ENCODE peak calls at places on chromosomes 6 and 20, in ten cellular contexts. M, N, J, C, P, S, L, G, Z and O are unnamed samples.
A peak's percentile ranks its signal among the peaks of the same experiment; 100 is the strongest.

GRCh38 chr20:56178219-56178618 is 70.3 kb upstream of the MC3R start:
- DNase-seq in C (no peak), M (no peak), J (no peak), S (no peak), N (no peak), Z (no peak), L (no peak), G (no peak), P (no peak), O (no peak)

GRCh38 chr6:18110160-18110559 is 12.3 kb downstream of the NHLRC1 start:
- DNase-seq in P (no peak), C (no peak), M (no peak), L (no peak), S (no peak), N (no peak), G (no peak), J (no peak), Z (no peak), O (no peak)

GRCh38 chr6:109308018-109308492 is 74.2 kb downstream of the CD164 start:
- DNase-seq in M (no peak), G (peak; percentile 88), P (peak; percentile 44), J (no peak), C (no peak), Z (no peak), N (peak; percentile 84), L (peak; percentile 94), S (peak; percentile 51), O (peak; percentile 95)

GRCh38 chr20:37638527-37638926 is 55.3 kb upstream of the CTNNBL1 start:
- DNase-seq in S (no peak), Z (no peak), L (no peak), J (no peak), P (no peak), C (no peak), N (no peak), G (no peak), M (no peak), O (no peak)

GRCh38 chr6:4017847-4018193 is 61.1 kb downstream of the FAM217A start:
- DNase-seq in N (peak; percentile 51), M (peak; percentile 70), L (peak; percentile 51), P (peak; percentile 49), J (no peak), C (no peak), Z (peak; percentile 81), G (no peak), S (no peak), O (peak; percentile 61)

GRCh38 chr6:152110878-152111820 is 303.7 kb downstream of the ESR1 start:
- DNase-seq in Z (peak; percentile 9), P (peak; percentile 21), C (no peak), S (peak; percentile 44), J (no peak), G (no peak), L (peak; percentile 59), M (no peak), N (no peak), O (no peak)

GRCh38 chr20:43669332-43669731 is 2.4 kb downstream of the MYBL2 start:
- DNase-seq in S (peak; percentile 11), N (peak; percentile 32), J (no peak), M (peak; percentile 24), L (no peak), G (no peak), Z (no peak), C (peak; percentile 34), P (peak; percentile 63), O (peak; percentile 28)

GRCh38 chr6:147905721-147906120 is 397.2 kb downstream of the SAMD5 start:
- DNase-seq in M (no peak), P (no peak), N (no peak), J (no peak), C (no peak), Z (no peak), L (no peak), G (no peak), S (peak; percentile 14), O (no peak)

GRCh38 chr20:63828951-63829350 is 2.1 kb downstream of the ZBTB46 start:
- DNase-seq in N (no peak), C (no peak), G (no peak), Z (no peak), J (no peak), P (no peak), M (no peak), S (no peak), L (no peak), O (no peak)

GRCh38 chr20:63830821-63831593 is at the start of gene ZBTB46:
- DNase-seq in J (no peak), S (no peak), L (no peak), C (peak; percentile 85), G (no peak), N (peak; percentile 47), M (peak; percentile 71), Z (no peak), P (no peak), O (no peak)

GRCh38 chr20:63828545-63828944 is 2.5 kb downstream of the ZBTB46 start:
- DNase-seq in M (no peak), C (no peak), N (no peak), G (no peak), Z (no peak), S (no peak), L (no peak), J (no peak), P (no peak), O (no peak)

GRCh38 chr20:63829598-63829942 is 1.5 kb downstream of the ZBTB46 start:
- DNase-seq in M (no peak), S (no peak), Z (no peak), N (no peak), C (no peak), P (no peak), L (no peak), G (no peak), J (no peak), O (no peak)

DNA sequence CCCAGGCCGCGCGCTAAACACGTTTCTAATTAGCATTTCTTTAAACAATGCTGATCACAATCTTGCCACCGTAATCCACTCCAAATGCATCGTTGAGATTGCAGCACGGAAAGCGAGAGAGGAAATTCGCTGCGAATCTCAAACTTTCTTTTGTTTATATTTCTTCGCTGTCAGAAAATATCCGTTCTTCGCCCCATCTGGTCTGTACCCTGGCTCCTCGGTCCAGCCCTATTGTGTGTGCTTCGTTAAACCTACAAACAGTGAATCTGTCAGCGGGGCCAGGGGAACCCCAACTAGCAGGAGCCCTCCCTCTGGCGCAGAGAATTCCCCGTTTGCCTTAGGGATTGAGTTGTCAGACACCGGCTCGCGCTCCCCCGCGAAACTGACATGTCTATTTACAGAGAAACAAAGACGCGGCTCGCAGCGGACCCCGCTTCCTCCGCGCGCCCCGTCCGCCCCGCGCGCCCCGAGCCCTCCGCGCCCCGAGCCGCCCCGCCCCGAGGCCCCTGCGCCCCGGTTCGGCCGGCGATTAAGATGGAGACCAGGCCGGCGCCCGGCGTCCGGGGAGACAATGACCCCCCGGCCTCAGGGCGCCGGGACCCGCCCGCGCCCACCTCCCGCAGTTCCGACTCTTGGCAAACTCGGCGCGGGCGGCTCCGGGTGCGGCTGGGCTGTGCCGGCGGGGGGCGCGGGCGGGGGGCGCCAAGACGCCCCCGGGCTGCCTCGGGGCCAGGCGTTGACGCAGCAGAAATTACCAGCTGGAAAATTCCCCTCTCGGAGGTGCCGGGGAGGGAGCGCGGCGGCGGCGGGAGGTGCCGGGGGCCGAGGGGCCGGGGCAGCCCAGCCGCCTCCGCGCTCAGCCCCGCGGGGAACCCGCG is 882 bp downstream of the ZBTB46 start:
- DNase-seq in S (no peak), N (no peak), M (no peak), C (no peak), P (no peak), G (no peak), J (no peak), L (no peak), Z (no peak), O (no peak)
- H3K4me3 ChIP-seq in S (peak overlapping the region; percentile 54), N (peak overlapping the region; percentile 65), M (peak overlapping the region; percentile 51), C (peak overlapping the region; percentile 57), P (peak overlapping the region; percentile 58), G (peak overlapping the region; percentile 62), J (peak overlapping the region; percentile 42), L (peak overlapping the region; percentile 62), Z (peak overlapping the region; percentile 70), O (peak overlapping the region; percentile 14)

GRCh38 chr6:56841372-56841749 is 113.5 kb upstream of the BEND6 start:
- DNase-seq in S (no peak), P (no peak), M (no peak), G (no peak), C (no peak), N (no peak), J (no peak), L (no peak), Z (no peak), O (no peak)
- H3K4me3 ChIP-seq in S (peak overlapping the region; percentile 86), P (peak overlapping the region; percentile 97), M (no peak overlapping the region), G (no peak overlapping the region), C (no peak overlapping the region), N (peak overlapping the region; percentile 72), J (no peak overlapping the region), L (peak overlapping the region; percentile 88), Z (no peak overlapping the region), O (no peak overlapping the region)

GRCh38 chr6:146857960-146858308 is 259.2 kb downstream of the ADGB start:
- DNase-seq in J (no peak), G (no peak), P (no peak), Z (no peak), M (no peak), L (no peak), N (no peak), C (no peak), S (no peak), O (no peak)
- H3K4me3 ChIP-seq in J (peak overlapping the region; percentile 41), G (no peak overlapping the region), P (peak overlapping the region; percentile 53), Z (peak overlapping the region; percentile 29), M (no peak overlapping the region), L (peak overlapping the region; percentile 53), N (no peak overlapping the region), C (no peak overlapping the region), S (peak overlapping the region; percentile 27), O (no peak overlapping the region)

GRCh38 chr6:163419413-163420314 is 5.1 kb downstream of the QKI start:
- DNase-seq in C (no peak), Z (no peak), J (no peak), M (no peak), P (peak; percentile 68), L (peak; percentile 60), N (peak; percentile 45), S (no peak), G (no peak), O (peak; percentile 33)

GRCh38 chr6:163423696-163424095 is 9.2 kb downstream of the QKI start:
- DNase-seq in J (no peak), G (no peak), M (no peak), N (no peak), P (no peak), S (no peak), L (no peak), C (no peak), Z (no peak), O (no peak)

GRCh38 chr6:163418273-163419029 is 3.9 kb downstream of the QKI start:
- DNase-seq in L (no peak), G (no peak), J (no peak), C (no peak), Z (no peak), N (no peak), S (no peak), M (no peak), P (no peak), O (no peak)

GRCh38 chr6:163420315-163420667 is 5.8 kb downstream of the QKI start:
- DNase-seq in P (no peak), G (no peak), M (no peak), L (peak; percentile 20), S (no peak), C (no peak), Z (no peak), N (no peak), J (no peak), O (no peak)

DNA sequence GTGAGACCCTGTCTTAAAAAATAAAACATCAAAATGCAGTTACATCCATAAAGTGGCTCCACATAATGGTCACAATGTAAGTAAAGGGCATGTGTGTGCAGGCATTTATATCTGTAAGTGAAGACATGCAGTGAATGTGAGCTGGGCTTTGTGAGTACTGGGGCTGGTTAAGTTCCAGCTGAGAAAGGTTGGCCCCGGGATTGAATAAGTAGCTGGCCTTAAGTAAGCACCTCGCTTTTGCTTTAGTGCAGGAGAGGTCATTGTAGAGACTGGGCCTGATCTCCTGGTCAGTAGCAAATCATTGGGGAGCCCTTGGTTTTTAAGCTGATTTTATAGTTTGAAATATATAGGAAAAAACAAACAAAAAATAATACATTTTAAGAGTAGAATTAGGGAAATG is 8.1 kb downstream of the QKI start:
- DNase-seq in P (no peak), M (no peak), J (no peak), C (no peak), S (no peak), L (no peak), Z (no peak), G (no peak), N (no peak), O (no peak)
- H3K4me3 ChIP-seq in P (no peak overlapping the region), M (no peak overlapping the region), J (no peak overlapping the region), C (no peak overlapping the region), S (no peak overlapping the region), L (no peak overlapping the region), Z (no peak overlapping the region), G (no peak overlapping the region), N (no peak overlapping the region), O (no peak overlapping the region)